ENCODE peak calls at places on chromosomes 7 and 10, in five cellular contexts. One of them, this sample, is unnamed.

GRCh38 chr7:33905389-33906032 is at the start of gene BMPER:
- DNase-seq in HFFc6: peak
- DNase-seq in occipital lobe: peak
- DNase-seq in AG04450: no peak
- DNase-seq in prostate gland: peak
- DNase-seq in this sample: no peak

GRCh38 chr10:71435571-71436267 is 39.0 kb downstream of the CDH23 start:
- DNase-seq in HFFc6: no peak
- DNase-seq in occipital lobe: no peak
- DNase-seq in AG04450: no peak
- DNase-seq in prostate gland: no peak
- DNase-seq in this sample: no peak

GRCh38 chr10:124222298-124223000 is 129.1 kb upstream of the CHST15 start:
- DNase-seq in HFFc6: no peak
- DNase-seq in occipital lobe: no peak
- DNase-seq in AG04450: no peak
- DNase-seq in prostate gland: no peak
- DNase-seq in this sample: no peak

GRCh38 chr10:88960854-88961253 is 8.3 kb upstream of the ACTA2 start:
- DNase-seq in HFFc6: no peak
- DNase-seq in occipital lobe: no peak
- DNase-seq in AG04450: no peak
- DNase-seq in prostate gland: no peak
- DNase-seq in this sample: no peak

GRCh38 chr10:122154733-122155366 is 116.2 kb upstream of the BTBD16 start:
- DNase-seq in HFFc6: peak
- DNase-seq in occipital lobe: peak
- DNase-seq in AG04450: peak
- DNase-seq in prostate gland: peak
- DNase-seq in this sample: no peak

GRCh38 chr7:83502636-83503035 is 146.3 kb downstream of the SEMA3E start:
- DNase-seq in HFFc6: no peak
- DNase-seq in occipital lobe: no peak
- DNase-seq in AG04450: no peak
- DNase-seq in prostate gland: no peak
- DNase-seq in this sample: no peak

GRCh38 chr7:88111136-88111748 is 108.6 kb downstream of the SRI start:
- DNase-seq in HFFc6: peak
- DNase-seq in occipital lobe: no peak
- DNase-seq in AG04450: no peak
- DNase-seq in prostate gland: no peak
- DNase-seq in this sample: peak

GRCh38 chr10:90306187-90306586 is 551.7 kb downstream of the HTR7 start:
- DNase-seq in HFFc6: peak
- DNase-seq in occipital lobe: no peak
- DNase-seq in AG04450: peak
- DNase-seq in prostate gland: no peak
- DNase-seq in this sample: peak

GRCh38 chr7:80783688-80784327 is 135.0 kb downstream of the SEMA3C start:
- DNase-seq in HFFc6: peak
- DNase-seq in occipital lobe: no peak
- DNase-seq in AG04450: no peak
- DNase-seq in prostate gland: no peak
- DNase-seq in this sample: no peak

GRCh38 chr10:96413151-96413787 is 54.5 kb upstream of the OPALIN start:
- DNase-seq in HFFc6: no peak
- DNase-seq in occipital lobe: no peak
- DNase-seq in AG04450: no peak
- DNase-seq in prostate gland: no peak
- DNase-seq in this sample: no peak

This sample was measured in retinal pigment epithelial cell.